ENCODE peak calls at places on chromosome 13, in ten cellular contexts. C is ovary, G is body of pancreas, H is transverse colon, N is stomach, F is uterus, P is tibial nerve, U is suprapubic skin, J is heart left ventricle, E is breast epithelium. Q is an unnamed sample.
A peak's percentile ranks its signal among the peaks of the same experiment; 100 is the strongest.

GRCh38 chr13:31038834-31039552 is 106.5 kb downstream of the TEX26 start:
- DNase-seq in F (no peak), C (no peak), U (no peak), H (no peak), P (no peak), N (no peak), G (no peak), E (no peak), J (no peak), Q (no peak)

GRCh38 chr13:69496951-69497350 is 610.7 kb upstream of the ATXN8OS start:
- DNase-seq in N (no peak), H (no peak), J (no peak), F (no peak), P (no peak), E (no peak), C (no peak), G (no peak), U (no peak), Q (no peak)

GRCh38 chr13:78680064-78680463 is 21.1 kb upstream of the OBI1 start:
- DNase-seq in G (no peak), H (no peak), E (no peak), C (no peak), N (no peak), U (no peak), P (no peak), F (no peak), J (no peak), Q (no peak)

GRCh38 chr13:79435549-79435948 is 29.5 kb upstream of the RBM26 start:
- DNase-seq in P (no peak), J (no peak), E (no peak), C (no peak), G (no peak), U (no peak), N (no peak), H (no peak), F (no peak), Q (no peak)

GRCh38 chr13:106651442-106651841 is 83.5 kb upstream of the ARGLU1 start:
- DNase-seq in F (no peak), C (no peak), N (no peak), P (no peak), G (no peak), J (no peak), H (no peak), U (no peak), E (no peak), Q (no peak)

GRCh38 chr13:99960663-99961440 is 10.7 kb downstream of the ZIC5 start:
- DNase-seq in E (no peak), U (no peak), F (no peak), G (no peak), J (no peak), P (no peak), N (peak; percentile 11), H (no peak), C (no peak), Q (no peak)

GRCh38 chr13:99806671-99807070 is 164.9 kb downstream of the ZIC5 start:
- DNase-seq in U (no peak), F (no peak), H (no peak), P (no peak), N (no peak), C (no peak), E (no peak), J (no peak), G (no peak), Q (no peak)

GRCh38 chr13:78161266-78161665 is 242.6 kb upstream of the EDNRB start:
- DNase-seq in H (no peak), E (no peak), U (no peak), C (no peak), P (no peak), N (no peak), J (no peak), G (no peak), F (no peak), Q (no peak)

GRCh38 chr13:49029570-49029969 is 53.9 kb downstream of the FNDC3A start:
- DNase-seq in F (no peak), E (no peak), G (no peak), P (no peak), N (no peak), U (no peak), C (no peak), J (no peak), H (no peak), Q (no peak)

GRCh38 chr13:101155920-101156319 is 260.4 kb downstream of the NALCN start:
- DNase-seq in H (no peak), P (no peak), F (no peak), J (no peak), U (no peak), N (no peak), E (no peak), C (no peak), G (no peak), Q (no peak)

GRCh38 chr13:102399791-102400618 is 1.8 kb downstream of the FGF14 start:
- DNase-seq in G (peak; percentile 49), U (peak; percentile 64), F (peak; percentile 15), N (no peak), C (no peak), J (peak; percentile 37), E (no peak), H (peak; percentile 9), P (no peak), Q (peak; percentile 60)
- H3K4me3 ChIP-seq in G (peak overlapping the region; percentile 28), U (peak overlapping the region; percentile 58), F (peak overlapping the region; percentile 34), N (peak overlapping the region; percentile 54), C (peak overlapping the region; percentile 38), J (peak overlapping the region; percentile 65), E (peak overlapping the region; percentile 52), H (peak overlapping the region; percentile 50), P (peak overlapping the region; percentile 54), Q (peak overlapping the region; percentile 60)

DNA sequence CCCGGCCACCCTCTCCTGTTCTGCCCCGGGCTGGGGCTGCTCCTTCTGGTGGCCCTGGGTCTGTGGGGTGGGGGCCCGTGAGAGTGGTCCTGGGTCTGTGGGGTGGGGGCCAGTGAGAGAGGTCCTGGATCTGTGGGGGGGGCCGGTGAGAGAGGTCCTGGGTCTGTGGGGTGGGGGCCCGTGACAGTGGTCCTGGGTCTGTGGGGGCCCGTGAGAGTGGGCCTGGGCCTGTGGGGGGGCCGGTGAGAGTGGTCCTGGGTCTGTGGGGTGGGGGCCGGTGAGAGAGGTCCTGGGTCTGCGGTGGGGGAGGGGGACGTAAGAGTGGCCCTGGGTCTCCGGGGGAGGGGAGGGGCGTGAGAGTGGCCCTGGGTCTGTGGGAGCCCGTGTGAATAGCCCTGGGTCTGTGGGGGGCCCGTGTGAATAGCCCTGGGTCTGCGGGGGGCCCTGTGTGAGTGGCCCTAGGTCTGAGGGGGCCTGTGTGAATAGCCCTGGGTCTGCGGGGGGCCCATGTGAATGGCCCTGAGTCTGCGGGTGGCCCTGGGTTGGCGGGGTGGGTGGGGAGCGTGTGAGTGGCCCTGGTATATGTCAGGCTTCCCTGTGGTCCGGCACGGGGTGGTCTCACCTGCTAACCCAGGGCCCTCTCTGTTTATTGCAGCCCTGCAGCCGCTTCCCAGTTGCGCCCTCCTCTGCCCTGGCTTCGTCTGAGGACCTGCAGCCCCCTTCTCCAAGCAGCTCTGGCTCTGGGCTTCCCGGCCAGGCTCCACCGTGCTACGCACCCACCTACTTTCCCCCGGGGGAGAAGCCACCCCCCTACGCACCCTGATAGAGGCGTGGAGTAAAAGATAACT is 52.3 kb downstream of the TMEM255B start:
- DNase-seq in C (no peak), G (no peak), F (no peak), J (no peak), E (no peak), U (no peak), N (no peak), H (no peak), P (no peak), Q (no peak)
- H3K27ac ChIP-seq in C (no peak overlapping the region), G (no peak overlapping the region), F (no peak overlapping the region), J (no peak overlapping the region), E (no peak overlapping the region), U (no peak overlapping the region), N (no peak overlapping the region), H (no peak overlapping the region), P (no peak overlapping the region), Q (no peak overlapping the region)

GRCh38 chr13:33828431-33829129 is 10.6 kb downstream of the RFC3 start:
- DNase-seq in H (no peak), E (no peak), F (no peak), C (no peak), G (no peak), N (no peak), J (no peak), P (no peak), U (no peak), Q (no peak)
- TF ChIP-seq POLR2A in H (no peak), E (no peak), F (no peak), C (no peak), G (no peak), N (no peak), J (no peak), P (no peak), U (no peak), Q (no peak)

GRCh38 chr13:114111577-114111976 is 20.8 kb downstream of the RASA3 start:
- DNase-seq in U (peak; percentile 16), C (no peak), E (no peak), H (peak; percentile 8), F (no peak), J (no peak), N (no peak), G (no peak), P (no peak), Q (no peak)

GRCh38 chr13:114112231-114112825 is 20.1 kb downstream of the RASA3 start:
- DNase-seq in U (peak; percentile 55), H (peak; percentile 6), P (no peak), F (peak; percentile 10), E (peak; percentile 43), G (no peak), N (no peak), C (peak; percentile 11), J (no peak), Q (peak; percentile 39)

GRCh38 chr13:114108141-114108761 is 24.2 kb downstream of the RASA3 start:
- DNase-seq in J (peak; percentile 17), G (no peak), P (no peak), U (peak; percentile 57), E (peak; percentile 49), N (no peak), F (peak; percentile 13), C (peak; percentile 15), H (peak; percentile 5), Q (peak; percentile 10)

GRCh38 chr13:114109646-114110045 is 22.8 kb downstream of the RASA3 start:
- DNase-seq in E (peak; percentile 50), N (no peak), J (no peak), G (no peak), P (no peak), U (peak; percentile 71), F (peak; percentile 28), C (peak; percentile 27), H (peak; percentile 32), Q (peak; percentile 28)

DNA sequence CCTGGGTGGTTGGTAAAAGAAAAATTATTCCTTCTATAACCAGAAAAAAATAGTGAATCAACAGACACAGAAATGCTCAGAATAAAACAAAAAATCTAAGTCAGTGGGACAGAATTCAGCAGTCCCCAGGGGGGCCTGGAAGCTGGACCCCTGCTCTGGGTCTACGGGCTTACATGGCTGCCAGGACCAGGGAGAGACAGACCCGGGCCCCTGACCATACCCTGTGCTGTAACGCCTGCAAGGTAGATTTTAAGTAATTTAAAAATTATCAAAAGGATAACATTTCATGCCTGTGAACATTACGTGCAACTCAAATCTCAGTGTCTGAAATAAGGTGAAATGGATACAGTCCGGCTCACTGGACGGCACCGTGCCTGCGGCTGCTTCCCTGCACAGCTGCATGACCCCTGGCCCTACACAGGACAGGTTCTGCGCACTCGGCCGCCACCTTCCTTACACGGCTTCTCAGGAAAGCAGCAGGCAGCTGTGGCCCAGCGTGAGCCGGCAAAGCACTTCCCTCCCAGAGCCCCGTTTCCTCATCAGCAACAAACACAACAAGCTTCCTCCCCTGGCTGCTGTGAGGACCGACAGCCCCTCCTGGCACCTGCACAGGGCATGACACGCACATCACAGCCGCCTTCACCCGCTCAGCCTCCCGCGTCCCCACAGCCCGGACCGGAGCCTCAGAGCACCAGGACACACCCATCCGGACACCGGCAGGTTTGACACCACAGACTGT is 22.2 kb downstream of the RASA3 start:
- DNase-seq in U (peak; percentile 76), C (peak; percentile 19), P (no peak), H (peak; percentile 68), J (no peak), G (no peak), F (peak; percentile 20), E (peak; percentile 50), N (peak; percentile 47), Q (peak; percentile 51)
- H3K4me3 ChIP-seq in U (no peak overlapping the region), C (no peak overlapping the region), P (no peak overlapping the region), H (no peak overlapping the region), J (no peak overlapping the region), G (no peak overlapping the region), F (no peak overlapping the region), E (no peak overlapping the region), N (no peak overlapping the region), Q (no peak overlapping the region)